ENCODE peak calls at places on chromosomes 12 and 14, in six cellular contexts. One of them, this sample, is unnamed.

GRCh38 chr12:8629486-8630033 is 16.9 kb upstream of the AICDA start:
- DNase-seq in HepG2: no peak
- DNase-seq in A549: no peak
- DNase-seq in IMR-90: no peak
- DNase-seq in GM12878: peak
- DNase-seq in K562: no peak
- DNase-seq in this sample: no peak

GRCh38 chr14:54813081-54813480 is 89.5 kb downstream of the GCH1 start:
- DNase-seq in HepG2: no peak
- DNase-seq in IMR-90: no peak
- DNase-seq in GM12878: no peak
- DNase-seq in A549: no peak
- DNase-seq in K562: no peak
- DNase-seq in this sample: no peak

GRCh38 chr12:104022816-104023215 is 27.2 kb downstream of the GLT8D2 start:
- DNase-seq in IMR-90: no peak
- DNase-seq in A549: no peak
- DNase-seq in GM12878: no peak
- DNase-seq in HepG2: no peak
- DNase-seq in K562: no peak
- DNase-seq in this sample: no peak

GRCh38 chr12:105233045-105233905 is 2.7 kb downstream of the APPL2 start:
- DNase-seq in GM12878: no peak
- DNase-seq in A549: no peak
- DNase-seq in HepG2: no peak
- DNase-seq in IMR-90: no peak
- DNase-seq in K562: no peak
- DNase-seq in this sample: no peak

GRCh38 chr12:121849660-121850059 is 9.0 kb downstream of the HPD start:
- DNase-seq in HepG2: no peak
- DNase-seq in A549: no peak
- DNase-seq in K562: no peak
- DNase-seq in IMR-90: no peak
- DNase-seq in GM12878: no peak
- DNase-seq in this sample: no peak

GRCh38 chr14:25406818-25407217 is 356.9 kb upstream of the STXBP6 start:
- DNase-seq in A549: no peak
- DNase-seq in IMR-90: peak
- DNase-seq in GM12878: no peak
- DNase-seq in K562: peak
- DNase-seq in HepG2: peak
- DNase-seq in this sample: peak

GRCh38 chr12:52057958-52058576 is 6.8 kb downstream of the NR4A1 start:
- DNase-seq in GM12878: no peak
- DNase-seq in K562: no peak
- DNase-seq in IMR-90: no peak
- DNase-seq in A549: no peak
- DNase-seq in HepG2: no peak
- DNase-seq in this sample: no peak

GRCh38 chr12:53204351-53204750 is 2.7 kb downstream of the ITGB7 start:
- DNase-seq in A549: no peak
- DNase-seq in K562: no peak
- DNase-seq in IMR-90: no peak
- DNase-seq in GM12878: no peak
- DNase-seq in HepG2: no peak
- DNase-seq in this sample: no peak

GRCh38 chr12:75550401-75550851 is 39.0 kb upstream of the KRR1 start:
- DNase-seq in HepG2: no peak
- DNase-seq in IMR-90: peak
- DNase-seq in A549: no peak
- DNase-seq in K562: no peak
- DNase-seq in GM12878: no peak
- DNase-seq in this sample: no peak

GRCh38 chr14:72743626-72744025 is 150.3 kb downstream of the DPF3 start:
- DNase-seq in IMR-90: no peak
- DNase-seq in K562: no peak
- DNase-seq in GM12878: no peak
- DNase-seq in HepG2: no peak
- DNase-seq in A549: no peak
- DNase-seq in this sample: no peak

GRCh38 chr12:9648701-9649531 is 20.6 kb upstream of the CLEC2D start:
- DNase-seq in A549: no peak
- DNase-seq in K562: no peak
- DNase-seq in IMR-90: peak
- DNase-seq in HepG2: no peak
- DNase-seq in GM12878: no peak
- DNase-seq in this sample: no peak

DNA sequence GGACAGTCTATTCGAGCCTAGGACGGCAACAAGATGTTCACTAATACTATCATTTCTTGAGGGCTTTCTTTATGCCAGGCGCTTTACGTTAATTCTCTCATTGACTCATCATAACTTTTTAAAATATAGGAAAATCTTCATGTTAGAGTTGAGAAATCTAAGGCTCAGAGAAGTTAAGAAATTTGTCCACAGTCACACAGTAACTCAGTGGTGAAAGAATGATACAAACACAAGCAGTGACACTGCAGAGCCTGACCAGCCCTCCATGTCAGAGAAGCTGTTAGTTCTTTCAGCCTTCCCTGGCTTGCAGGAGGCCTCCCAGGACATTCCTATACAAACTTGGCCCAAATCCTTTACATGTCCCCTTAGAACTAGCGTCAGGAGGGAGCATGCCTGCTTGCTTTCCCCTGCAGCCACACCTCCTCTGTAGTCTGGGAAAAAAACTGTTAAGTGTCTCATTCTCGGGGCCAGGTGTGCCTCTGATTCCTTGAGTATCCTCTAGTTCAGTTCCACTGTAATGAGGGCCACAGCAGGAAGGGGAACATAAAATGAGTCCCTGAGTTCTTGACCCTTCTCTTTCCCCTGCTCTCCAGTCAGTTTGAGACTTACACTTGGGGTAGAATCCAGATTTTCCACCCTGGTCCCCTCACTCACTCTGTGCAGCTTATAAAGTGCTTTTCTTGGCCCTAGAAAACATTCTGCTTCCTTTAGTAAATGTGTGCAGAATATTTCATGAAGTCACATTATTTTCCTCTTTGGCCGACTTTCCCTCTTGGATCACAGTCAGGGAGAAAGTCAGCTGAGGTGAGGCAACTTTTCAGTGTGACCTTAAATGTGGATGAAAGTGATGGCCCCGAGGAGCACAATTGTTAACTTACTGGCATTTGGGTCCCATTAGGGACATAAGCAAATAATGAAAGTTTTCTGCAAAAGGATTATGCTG is 152.2 kb upstream of the HIF1A start:
- DNase-seq in GM12878: no peak
- DNase-seq in HepG2: no peak
- DNase-seq in A549: no peak
- DNase-seq in K562: no peak
- DNase-seq in IMR-90: no peak
- DNase-seq in this sample: no peak
- TF ChIP-seq BHLHE40 in GM12878: no peak
- TF ChIP-seq BHLHE40 in HepG2: no peak
- TF ChIP-seq BHLHE40 in A549: no peak
- TF ChIP-seq BHLHE40 in K562: no peak
- TF ChIP-seq BHLHE40 in IMR-90: no peak
- TF ChIP-seq BHLHE40 in this sample: no peak

GRCh38 chr12:93789767-93790166 is 112.6 kb downstream of the CRADD start:
- DNase-seq in GM12878: no peak
- DNase-seq in IMR-90: no peak
- DNase-seq in A549: no peak
- DNase-seq in K562: no peak
- DNase-seq in HepG2: no peak
- DNase-seq in this sample: no peak

GRCh38 chr12:93793983-93794382 is 116.8 kb downstream of the CRADD start:
- DNase-seq in HepG2: no peak
- DNase-seq in GM12878: no peak
- DNase-seq in A549: no peak
- DNase-seq in IMR-90: peak
- DNase-seq in K562: no peak
- DNase-seq in this sample: no peak

GRCh38 chr12:93788853-93789252 is 111.7 kb downstream of the CRADD start:
- DNase-seq in IMR-90: no peak
- DNase-seq in A549: no peak
- DNase-seq in GM12878: no peak
- DNase-seq in HepG2: no peak
- DNase-seq in K562: no peak
- DNase-seq in this sample: no peak

GRCh38 chr12:93793007-93793406 is 115.8 kb downstream of the CRADD start:
- DNase-seq in GM12878: no peak
- DNase-seq in A549: no peak
- DNase-seq in HepG2: no peak
- DNase-seq in IMR-90: no peak
- DNase-seq in K562: no peak
- DNase-seq in this sample: no peak

GRCh38 chr12:93790472-93791152 is 113.4 kb downstream of the CRADD start:
- DNase-seq in HepG2: no peak
- DNase-seq in IMR-90: peak
- DNase-seq in K562: peak
- DNase-seq in A549: peak
- DNase-seq in GM12878: no peak
- DNase-seq in this sample: no peak
- TF ChIP-seq BHLHE40 in HepG2: no peak
- TF ChIP-seq BHLHE40 in IMR-90: peak
- TF ChIP-seq BHLHE40 in K562: no peak
- TF ChIP-seq BHLHE40 in A549: no peak
- TF ChIP-seq BHLHE40 in GM12878: no peak
- TF ChIP-seq BHLHE40 in this sample: no peak

GRCh38 chr14:28773176-28773575 is 6.6 kb downstream of the FOXG1 start:
- DNase-seq in K562: no peak
- DNase-seq in GM12878: no peak
- DNase-seq in HepG2: no peak
- DNase-seq in A549: no peak
- DNase-seq in IMR-90: no peak
- DNase-seq in this sample: no peak
- TF ChIP-seq BHLHE40 in K562: no peak
- TF ChIP-seq BHLHE40 in GM12878: no peak
- TF ChIP-seq BHLHE40 in HepG2: no peak
- TF ChIP-seq BHLHE40 in A549: no peak
- TF ChIP-seq BHLHE40 in IMR-90: no peak
- TF ChIP-seq BHLHE40 in this sample: no peak

GRCh38 chr12:71683633-71684032 is 2.2 kb upstream of the TMEM19 start:
- DNase-seq in A549: no peak
- DNase-seq in GM12878: no peak
- DNase-seq in HepG2: no peak
- DNase-seq in K562: no peak
- DNase-seq in IMR-90: no peak
- DNase-seq in this sample: no peak
- TF ChIP-seq BHLHE40 in A549: no peak
- TF ChIP-seq BHLHE40 in GM12878: no peak
- TF ChIP-seq BHLHE40 in HepG2: no peak
- TF ChIP-seq BHLHE40 in K562: no peak
- TF ChIP-seq BHLHE40 in IMR-90: no peak
- TF ChIP-seq BHLHE40 in this sample: no peak

GRCh38 chr14:95038521-95039250 is 118.6 kb downstream of the DICER1 start:
- DNase-seq in GM12878: no peak
- DNase-seq in K562: no peak
- DNase-seq in HepG2: no peak
- DNase-seq in IMR-90: no peak
- DNase-seq in A549: no peak
- DNase-seq in this sample: no peak

GRCh38 chr14:95039259-95039992 is 117.9 kb downstream of the DICER1 start:
- DNase-seq in A549: no peak
- DNase-seq in HepG2: no peak
- DNase-seq in IMR-90: no peak
- DNase-seq in GM12878: no peak
- DNase-seq in K562: no peak
- DNase-seq in this sample: no peak

GRCh38 chr14:95034806-95035205 is 122.5 kb downstream of the DICER1 start:
- DNase-seq in GM12878: no peak
- DNase-seq in K562: no peak
- DNase-seq in A549: no peak
- DNase-seq in IMR-90: no peak
- DNase-seq in HepG2: no peak
- DNase-seq in this sample: no peak

GRCh38 chr14:95039993-95040348 is 117.4 kb downstream of the DICER1 start:
- DNase-seq in GM12878: no peak
- DNase-seq in HepG2: no peak
- DNase-seq in K562: no peak
- DNase-seq in IMR-90: no peak
- DNase-seq in A549: no peak
- DNase-seq in this sample: no peak

GRCh38 chr14:95037273-95037672 is 120.1 kb downstream of the DICER1 start:
- DNase-seq in K562: no peak
- DNase-seq in HepG2: no peak
- DNase-seq in GM12878: no peak
- DNase-seq in IMR-90: no peak
- DNase-seq in A549: no peak
- DNase-seq in this sample: no peak
- TF ChIP-seq BHLHE40 in K562: no peak
- TF ChIP-seq BHLHE40 in HepG2: no peak
- TF ChIP-seq BHLHE40 in GM12878: no peak
- TF ChIP-seq BHLHE40 in IMR-90: no peak
- TF ChIP-seq BHLHE40 in A549: no peak
- TF ChIP-seq BHLHE40 in this sample: no peak